ENCODE peak calls at places on chromosomes 3 and 15, in five cellular contexts. X is adrenal gland, M is GM20000, T is kidney, Q is heart right ventricle. Y is an unnamed sample.

GRCh38 chr15:32872606-32873291 is 154.9 kb downstream of the GREM1 start:
- DNase-seq in X (no peak), M (no peak), T (peak; percentile 51), Q (no peak), Y (no peak)

GRCh38 chr3:50515565-50516047 is 12.2 kb upstream of the CACNA2D2 start:
- DNase-seq in X (peak; percentile 13), M (no peak), T (peak; percentile 84), Q (peak; percentile 60), Y (peak; percentile 41)

GRCh38 chr15:75669191-75669878 is 21.6 kb downstream of the SNX33 start:
- DNase-seq in X (no peak), M (no peak), T (no peak), Q (no peak), Y (no peak)

GRCh38 chr3:63613561-63613960 is 38.9 kb upstream of the SNTN start:
- DNase-seq in X (no peak), M (no peak), T (no peak), Q (no peak), Y (no peak)

GRCh38 chr3:156455839-156456238 is 99.1 kb downstream of the SSR3 start:
- DNase-seq in X (no peak), M (no peak), T (no peak), Q (no peak), Y (no peak)

GRCh38 chr15:98164573-98164972 is 204.1 kb downstream of the ARRDC4 start:
- DNase-seq in X (no peak), M (no peak), T (no peak), Q (no peak), Y (no peak)

GRCh38 chr15:98518823-98519561 is 129.3 kb upstream of the IGF1R start:
- DNase-seq in X (peak; percentile 61), M (peak; percentile 76), T (no peak), Q (no peak), Y (peak; percentile 75)

GRCh38 chr15:74178326-74179100 is 5.0 kb downstream of the ISLR start:
- DNase-seq in X (no peak), M (no peak), T (peak; percentile 49), Q (no peak), Y (no peak)

GRCh38 chr3:153158961-153159735 is 2.9 kb upstream of the RAP2B start:
- DNase-seq in X (no peak), M (no peak), T (no peak), Q (no peak), Y (no peak)

GRCh38 chr15:36598529-36599177 is 19.2 kb downstream of the CDIN1 start:
- DNase-seq in X (no peak), M (no peak), T (no peak), Q (no peak), Y (no peak)

GRCh38 chr3:52787672-52788625 is 6.6 kb upstream of the ITIH3 start:
- DNase-seq in X (peak; percentile 35), M (no peak), T (peak; percentile 67), Q (no peak), Y (no peak)

GRCh38 chr15:63233667-63234419 is 43.6 kb upstream of the APH1B start:
- DNase-seq in X (no peak), M (no peak), T (no peak), Q (no peak), Y (no peak)

GRCh38 chr3:189053327-189053726 is 118.4 kb upstream of the TPRG1 start:
- DNase-seq in X (no peak), M (no peak), T (no peak), Q (no peak), Y (no peak)

GRCh38 chr3:189049458-189050231 is 122.1 kb upstream of the TPRG1 start:
- DNase-seq in X (no peak), M (no peak), T (no peak), Q (no peak), Y (no peak)
- TF ChIP-seq CTCF in X (no peak), M (no peak), T (no peak), Q (no peak), Y (peak; percentile 9)

GRCh38 chr15:41438206-41438605 is 21.3 kb downstream of the RTF1 start:
- DNase-seq in X (peak; percentile 91), M (no peak), T (no peak), Q (no peak), Y (no peak)
- TF ChIP-seq CTCF in X (no peak), M (no peak), T (no peak), Q (no peak), Y (no peak)

DNA sequence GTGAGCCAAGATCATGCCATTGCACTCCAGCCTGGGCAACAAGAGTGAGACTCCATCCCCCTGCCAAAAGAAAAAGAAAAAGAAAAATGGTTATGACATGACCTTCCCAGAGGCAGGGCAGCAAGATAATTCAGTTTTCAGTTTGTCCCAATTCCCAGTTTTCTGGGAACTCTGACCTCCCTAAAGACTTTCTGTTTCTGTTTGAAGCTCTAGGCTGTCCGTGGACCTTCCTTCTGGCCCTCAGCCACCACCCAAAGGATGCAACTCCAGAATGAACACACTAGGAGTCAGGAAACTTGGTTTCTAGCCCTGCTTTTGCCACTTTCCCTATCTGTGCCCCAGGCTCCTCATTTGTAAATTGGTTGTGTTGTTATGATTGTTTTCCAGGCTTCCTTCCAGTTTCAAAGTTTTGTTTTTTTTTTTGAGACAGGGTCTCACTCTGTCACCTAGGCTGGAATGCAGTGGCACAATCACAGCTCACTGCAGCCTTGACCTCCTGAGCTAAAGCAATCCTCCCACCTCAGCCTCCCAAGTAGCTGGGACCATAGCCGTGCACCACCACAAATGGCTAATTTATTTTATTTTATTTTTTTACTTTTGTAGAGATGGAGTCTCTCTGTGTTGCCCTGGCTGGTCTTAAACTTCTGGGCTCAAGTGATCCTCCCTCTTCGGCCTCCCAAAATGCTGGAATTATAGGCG is 68.6 kb downstream of the CDC25A start:
- DNase-seq in X (peak; percentile 71), M (no peak), T (peak; percentile 89), Q (peak; percentile 58), Y (no peak)
- TF ChIP-seq CTCF in X (no peak), M (no peak), T (no peak), Q (peak; percentile 13), Y (no peak)

DNA sequence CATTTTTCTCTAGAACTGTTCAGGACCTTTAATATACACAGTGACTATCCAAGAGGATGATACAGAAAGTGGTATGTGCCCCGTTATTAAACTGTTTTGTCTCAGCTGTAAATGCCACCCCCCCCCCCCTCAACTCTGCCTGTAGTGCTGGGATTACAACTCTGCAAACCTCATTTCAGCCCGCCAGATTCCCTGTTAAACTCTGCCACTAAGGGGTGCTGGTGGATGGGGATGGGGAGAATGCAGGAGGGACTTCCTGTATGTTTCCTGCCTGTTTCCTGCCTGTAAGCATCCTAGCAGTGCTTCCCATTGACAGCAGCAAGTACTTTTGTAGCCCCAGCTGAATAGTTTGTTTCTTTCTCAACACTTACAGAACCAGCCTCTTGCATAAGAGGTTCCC is 301.7 kb upstream of the RORA start:
- DNase-seq in X (no peak), M (no peak), T (no peak), Q (no peak), Y (no peak)
- TF ChIP-seq CTCF in X (no peak), M (no peak), T (no peak), Q (no peak), Y (no peak)

GRCh38 chr3:174219738-174220137 is 639.4 kb upstream of the NAALADL2 start:
- DNase-seq in X (no peak), M (no peak), T (no peak), Q (no peak), Y (no peak)
- TF ChIP-seq CTCF in X (no peak), M (no peak), T (peak; percentile 21), Q (no peak), Y (no peak)